ENCODE peak calls at places on chromosomes 5 and 9, in six cellular contexts. One of them, this sample, is unnamed.
A peak's percentile ranks its signal among the peaks of the same experiment; 100 is the strongest.

GRCh38 chr5:112192886-112193285 is 226.2 kb downstream of the EPB41L4A start:
- DNase-seq in activated CD8-positive, alpha-beta T cell treated with anti-CD3 and anti-CD28 coated beads for 36 hours: no peak
- DNase-seq in NCI-H345: no peak
- DNase-seq in iris pigment epithelial cell: no peak
- DNase-seq in EL: no peak
- DNase-seq in stimulated activated CD4-positive, alpha-beta T cell treated with anti-CD3 and anti-CD28 coated beads, TNF-alpha, amount 100 ng/mL, for 48 hours: no peak
- DNase-seq in this sample: no peak

GRCh38 chr5:10288600-10289213 is 19.0 kb downstream of the CMBL start:
- DNase-seq in stimulated activated CD4-positive, alpha-beta T cell treated with anti-CD3 and anti-CD28 coated beads, TNF-alpha, amount 100 ng/mL, for 48 hours: no peak
- DNase-seq in activated CD8-positive, alpha-beta T cell treated with anti-CD3 and anti-CD28 coated beads for 36 hours: peak; percentile 62
- DNase-seq in NCI-H345: peak; percentile 99
- DNase-seq in EL: no peak
- DNase-seq in iris pigment epithelial cell: no peak
- DNase-seq in this sample: no peak

GRCh38 chr9:101376117-101376866 is 8.5 kb downstream of the BAAT start:
- DNase-seq in stimulated activated CD4-positive, alpha-beta T cell treated with anti-CD3 and anti-CD28 coated beads, TNF-alpha, amount 100 ng/mL, for 48 hours: no peak
- DNase-seq in iris pigment epithelial cell: peak; percentile 64
- DNase-seq in NCI-H345: no peak
- DNase-seq in EL: peak; percentile 86
- DNase-seq in activated CD8-positive, alpha-beta T cell treated with anti-CD3 and anti-CD28 coated beads for 36 hours: no peak
- DNase-seq in this sample: no peak

GRCh38 chr5:156879665-156880285 is 29.7 kb downstream of the PPP1R2B start:
- DNase-seq in NCI-H345: peak; percentile 41
- DNase-seq in EL: no peak
- DNase-seq in activated CD8-positive, alpha-beta T cell treated with anti-CD3 and anti-CD28 coated beads for 36 hours: no peak
- DNase-seq in iris pigment epithelial cell: no peak
- DNase-seq in stimulated activated CD4-positive, alpha-beta T cell treated with anti-CD3 and anti-CD28 coated beads, TNF-alpha, amount 100 ng/mL, for 48 hours: no peak
- DNase-seq in this sample: no peak

GRCh38 chr5:14164764-14165163 is 21.6 kb downstream of the TRIO start:
- DNase-seq in iris pigment epithelial cell: no peak
- DNase-seq in stimulated activated CD4-positive, alpha-beta T cell treated with anti-CD3 and anti-CD28 coated beads, TNF-alpha, amount 100 ng/mL, for 48 hours: no peak
- DNase-seq in activated CD8-positive, alpha-beta T cell treated with anti-CD3 and anti-CD28 coated beads for 36 hours: no peak
- DNase-seq in EL: no peak
- DNase-seq in NCI-H345: no peak
- DNase-seq in this sample: no peak

GRCh38 chr9:110807956-110808598 is 139.5 kb downstream of the MUSK start:
- DNase-seq in NCI-H345: no peak
- DNase-seq in activated CD8-positive, alpha-beta T cell treated with anti-CD3 and anti-CD28 coated beads for 36 hours: no peak
- DNase-seq in stimulated activated CD4-positive, alpha-beta T cell treated with anti-CD3 and anti-CD28 coated beads, TNF-alpha, amount 100 ng/mL, for 48 hours: no peak
- DNase-seq in EL: peak; percentile 51
- DNase-seq in iris pigment epithelial cell: no peak
- DNase-seq in this sample: no peak

GRCh38 chr9:131727184-131727785 is 12.6 kb downstream of the RAPGEF1 start:
- DNase-seq in NCI-H345: no peak
- DNase-seq in iris pigment epithelial cell: peak; percentile 68
- DNase-seq in stimulated activated CD4-positive, alpha-beta T cell treated with anti-CD3 and anti-CD28 coated beads, TNF-alpha, amount 100 ng/mL, for 48 hours: no peak
- DNase-seq in EL: peak; percentile 77
- DNase-seq in activated CD8-positive, alpha-beta T cell treated with anti-CD3 and anti-CD28 coated beads for 36 hours: peak; percentile 49
- DNase-seq in this sample: no peak

GRCh38 chr5:172816887-172817418 is 17.1 kb upstream of the ERGIC1 start:
- DNase-seq in iris pigment epithelial cell: peak; percentile 91
- DNase-seq in EL: peak; percentile 80
- DNase-seq in stimulated activated CD4-positive, alpha-beta T cell treated with anti-CD3 and anti-CD28 coated beads, TNF-alpha, amount 100 ng/mL, for 48 hours: no peak
- DNase-seq in NCI-H345: no peak
- DNase-seq in activated CD8-positive, alpha-beta T cell treated with anti-CD3 and anti-CD28 coated beads for 36 hours: peak; percentile 18
- DNase-seq in this sample: peak; percentile 63

GRCh38 chr5:1914471-1914870 is 31.7 kb upstream of the IRX4 start:
- DNase-seq in EL: no peak
- DNase-seq in stimulated activated CD4-positive, alpha-beta T cell treated with anti-CD3 and anti-CD28 coated beads, TNF-alpha, amount 100 ng/mL, for 48 hours: no peak
- DNase-seq in activated CD8-positive, alpha-beta T cell treated with anti-CD3 and anti-CD28 coated beads for 36 hours: no peak
- DNase-seq in NCI-H345: no peak
- DNase-seq in iris pigment epithelial cell: no peak
- DNase-seq in this sample: no peak

GRCh38 chr9:84419203-84419602 is 78.6 kb upstream of the SLC28A3 start:
- DNase-seq in NCI-H345: no peak
- DNase-seq in stimulated activated CD4-positive, alpha-beta T cell treated with anti-CD3 and anti-CD28 coated beads, TNF-alpha, amount 100 ng/mL, for 48 hours: no peak
- DNase-seq in EL: peak; percentile 11
- DNase-seq in iris pigment epithelial cell: no peak
- DNase-seq in activated CD8-positive, alpha-beta T cell treated with anti-CD3 and anti-CD28 coated beads for 36 hours: no peak
- DNase-seq in this sample: no peak

GRCh38 chr9:127498298-127498697 is 47.0 kb downstream of the LRSAM1 start:
- DNase-seq in EL: no peak
- DNase-seq in iris pigment epithelial cell: no peak
- DNase-seq in stimulated activated CD4-positive, alpha-beta T cell treated with anti-CD3 and anti-CD28 coated beads, TNF-alpha, amount 100 ng/mL, for 48 hours: no peak
- DNase-seq in NCI-H345: no peak
- DNase-seq in activated CD8-positive, alpha-beta T cell treated with anti-CD3 and anti-CD28 coated beads for 36 hours: no peak
- DNase-seq in this sample: no peak

GRCh38 chr5:149371296-149371962 is 7.7 kb downstream of the IL17B start:
- DNase-seq in stimulated activated CD4-positive, alpha-beta T cell treated with anti-CD3 and anti-CD28 coated beads, TNF-alpha, amount 100 ng/mL, for 48 hours: peak; percentile 49
- DNase-seq in activated CD8-positive, alpha-beta T cell treated with anti-CD3 and anti-CD28 coated beads for 36 hours: peak; percentile 78
- DNase-seq in iris pigment epithelial cell: peak; percentile 41
- DNase-seq in EL: peak; percentile 62
- DNase-seq in NCI-H345: peak; percentile 61
- DNase-seq in this sample: peak; percentile 80

GRCh38 chr5:109347252-109347888 is 62.4 kb downstream of the PJA2 start:
- DNase-seq in NCI-H345: no peak
- DNase-seq in activated CD8-positive, alpha-beta T cell treated with anti-CD3 and anti-CD28 coated beads for 36 hours: no peak
- DNase-seq in stimulated activated CD4-positive, alpha-beta T cell treated with anti-CD3 and anti-CD28 coated beads, TNF-alpha, amount 100 ng/mL, for 48 hours: no peak
- DNase-seq in iris pigment epithelial cell: no peak
- DNase-seq in EL: no peak
- DNase-seq in this sample: no peak

GRCh38 chr9:84851935-84852585 is 182.5 kb downstream of the NTRK2 start:
- DNase-seq in EL: peak; percentile 39
- DNase-seq in NCI-H345: peak; percentile 65
- DNase-seq in stimulated activated CD4-positive, alpha-beta T cell treated with anti-CD3 and anti-CD28 coated beads, TNF-alpha, amount 100 ng/mL, for 48 hours: no peak
- DNase-seq in activated CD8-positive, alpha-beta T cell treated with anti-CD3 and anti-CD28 coated beads for 36 hours: no peak
- DNase-seq in iris pigment epithelial cell: peak; percentile 55
- DNase-seq in this sample: no peak

GRCh38 chr9:127444283-127444920 is 6.8 kb downstream of the RPL12 start:
- DNase-seq in stimulated activated CD4-positive, alpha-beta T cell treated with anti-CD3 and anti-CD28 coated beads, TNF-alpha, amount 100 ng/mL, for 48 hours: no peak
- DNase-seq in activated CD8-positive, alpha-beta T cell treated with anti-CD3 and anti-CD28 coated beads for 36 hours: no peak
- DNase-seq in iris pigment epithelial cell: no peak
- DNase-seq in NCI-H345: no peak
- DNase-seq in EL: peak; percentile 25
- DNase-seq in this sample: peak; percentile 17

GRCh38 chr5:600551-601541 is 11.3 kb upstream of the CEP72 start:
- DNase-seq in iris pigment epithelial cell: no peak
- DNase-seq in activated CD8-positive, alpha-beta T cell treated with anti-CD3 and anti-CD28 coated beads for 36 hours: no peak
- DNase-seq in stimulated activated CD4-positive, alpha-beta T cell treated with anti-CD3 and anti-CD28 coated beads, TNF-alpha, amount 100 ng/mL, for 48 hours: no peak
- DNase-seq in EL: no peak
- DNase-seq in NCI-H345: peak; percentile 82
- DNase-seq in this sample: no peak

GRCh38 chr5:147565524-147565923 is 55.7 kb upstream of the DPYSL3 start:
- DNase-seq in activated CD8-positive, alpha-beta T cell treated with anti-CD3 and anti-CD28 coated beads for 36 hours: no peak
- DNase-seq in stimulated activated CD4-positive, alpha-beta T cell treated with anti-CD3 and anti-CD28 coated beads, TNF-alpha, amount 100 ng/mL, for 48 hours: no peak
- DNase-seq in EL: peak; percentile 28
- DNase-seq in NCI-H345: peak; percentile 32
- DNase-seq in iris pigment epithelial cell: peak; percentile 79
- DNase-seq in this sample: no peak

GRCh38 chr5:108238936-108239887 is 142.7 kb downstream of the FBXL17 start:
- DNase-seq in NCI-H345: peak; percentile 21
- DNase-seq in activated CD8-positive, alpha-beta T cell treated with anti-CD3 and anti-CD28 coated beads for 36 hours: no peak
- DNase-seq in EL: no peak
- DNase-seq in iris pigment epithelial cell: no peak
- DNase-seq in stimulated activated CD4-positive, alpha-beta T cell treated with anti-CD3 and anti-CD28 coated beads, TNF-alpha, amount 100 ng/mL, for 48 hours: no peak
- DNase-seq in this sample: no peak

GRCh38 chr9:134928796-134929559 is 11.3 kb upstream of the FCN1 start:
- DNase-seq in NCI-H345: no peak
- DNase-seq in stimulated activated CD4-positive, alpha-beta T cell treated with anti-CD3 and anti-CD28 coated beads, TNF-alpha, amount 100 ng/mL, for 48 hours: no peak
- DNase-seq in EL: no peak
- DNase-seq in activated CD8-positive, alpha-beta T cell treated with anti-CD3 and anti-CD28 coated beads for 36 hours: no peak
- DNase-seq in iris pigment epithelial cell: no peak
- DNase-seq in this sample: no peak

GRCh38 chr5:16625116-16625515 is 8.3 kb upstream of the RETREG1 start:
- DNase-seq in NCI-H345: no peak
- DNase-seq in EL: no peak
- DNase-seq in activated CD8-positive, alpha-beta T cell treated with anti-CD3 and anti-CD28 coated beads for 36 hours: no peak
- DNase-seq in iris pigment epithelial cell: no peak
- DNase-seq in stimulated activated CD4-positive, alpha-beta T cell treated with anti-CD3 and anti-CD28 coated beads, TNF-alpha, amount 100 ng/mL, for 48 hours: no peak
- DNase-seq in this sample: no peak

GRCh38 chr9:6239694-6240093 is 24.1 kb downstream of the IL33 start:
- DNase-seq in stimulated activated CD4-positive, alpha-beta T cell treated with anti-CD3 and anti-CD28 coated beads, TNF-alpha, amount 100 ng/mL, for 48 hours: no peak
- DNase-seq in iris pigment epithelial cell: no peak
- DNase-seq in EL: no peak
- DNase-seq in activated CD8-positive, alpha-beta T cell treated with anti-CD3 and anti-CD28 coated beads for 36 hours: no peak
- DNase-seq in NCI-H345: no peak
- DNase-seq in this sample: no peak

GRCh38 chr9:89502038-89502601 is 4.2 kb upstream of the SEMA4D start:
- DNase-seq in NCI-H345: no peak
- DNase-seq in stimulated activated CD4-positive, alpha-beta T cell treated with anti-CD3 and anti-CD28 coated beads, TNF-alpha, amount 100 ng/mL, for 48 hours: no peak
- DNase-seq in iris pigment epithelial cell: no peak
- DNase-seq in activated CD8-positive, alpha-beta T cell treated with anti-CD3 and anti-CD28 coated beads for 36 hours: peak; percentile 79
- DNase-seq in EL: no peak
- DNase-seq in this sample: no peak